ENCODE peak calls at places on chromosomes 2 and 18, in ten cellular contexts. J is heart left ventricle; I is GM23248; K is fibroblast of lung; S is upper lobe of left lung; F is CD4-positive, alpha-beta memory T cell; D is adrenal gland; C is neural progenitor cell; R is esophagus muscularis mucosa; Z is psoas muscle. U is an unnamed sample.

GRCh38 chr2:66301073-66301766 is 133.7 kb upstream of the MEIS1 start:
- DNase-seq in J (peak; percentile 60), I (peak; percentile 33), K (peak; percentile 60), S (no peak), F (no peak), D (no peak), C (no peak), R (no peak), Z (peak; percentile 43), U (no peak)

GRCh38 chr2:219495531-219496122 is 3.1 kb upstream of the GMPPA start:
- DNase-seq in J (peak; percentile 67), I (peak; percentile 79), K (peak; percentile 73), S (peak; percentile 66), F (peak; percentile 38), D (peak; percentile 50), C (peak; percentile 86), R (no peak), Z (peak; percentile 66), U (peak; percentile 54)

GRCh38 chr2:152925540-152926448 is 207.4 kb downstream of the ARL6IP6 start:
- DNase-seq in J (peak; percentile 18), I (peak; percentile 64), K (peak; percentile 6), S (no peak), F (no peak), D (peak; percentile 66), C (peak; percentile 86), R (no peak), Z (peak; percentile 19), U (no peak)

GRCh38 chr18:44729631-44730101 is 49.0 kb downstream of the SETBP1 start:
- DNase-seq in J (no peak), I (peak; percentile 95), K (peak; percentile 64), S (no peak), F (peak; percentile 12), D (no peak), C (no peak), R (no peak), Z (no peak), U (peak; percentile 58)

GRCh38 chr2:106053116-106053515 is 141.0 kb downstream of the UXS1 start:
- DNase-seq in J (no peak), I (peak; percentile 65), K (peak; percentile 25), S (no peak), F (peak; percentile 33), D (no peak), C (no peak), R (no peak), Z (no peak), U (no peak)

GRCh38 chr2:207223051-207223450 is 57.3 kb upstream of the KLF7 start:
- DNase-seq in J (no peak), I (peak; percentile 79), K (peak; percentile 44), S (no peak), F (no peak), D (no peak), C (no peak), R (peak; percentile 39), Z (no peak), U (no peak)

GRCh38 chr2:137770161-137770560 is 194.1 kb upstream of the HNMT start:
- DNase-seq in J (no peak), I (no peak), K (no peak), S (no peak), F (no peak), D (no peak), C (peak; percentile 65), R (no peak), Z (no peak), U (no peak)

GRCh38 chr2:239261796-239262475 is 138.9 kb downstream of the HDAC4 start:
- DNase-seq in J (no peak), I (no peak), K (no peak), S (peak; percentile 74), F (no peak), D (peak; percentile 18), C (no peak), R (no peak), Z (no peak), U (no peak)

GRCh38 chr18:4126939-4127338 is 328.2 kb downstream of the DLGAP1 start:
- DNase-seq in J (no peak), I (no peak), K (no peak), S (no peak), F (no peak), D (no peak), C (no peak), R (no peak), Z (no peak), U (no peak)

GRCh38 chr2:673615-674318 is 3.4 kb downstream of the TMEM18 start:
- DNase-seq in J (no peak), I (peak; percentile 81), K (peak; percentile 16), S (no peak), F (no peak), D (no peak), C (no peak), R (no peak), Z (no peak), U (no peak)

GRCh38 chr2:150474326-150475074 is 13.0 kb downstream of the RND3 start:
- DNase-seq in J (no peak), I (peak; percentile 41), K (peak; percentile 37), S (no peak), F (no peak), D (no peak), C (no peak), R (no peak), Z (no peak), U (no peak)

GRCh38 chr2:160984426-160985077 is 175.7 kb upstream of the TANK start:
- DNase-seq in J (peak; percentile 55), I (peak; percentile 15), K (no peak), S (no peak), F (no peak), D (no peak), C (no peak), R (no peak), Z (no peak), U (no peak)

GRCh38 chr18:39846277-39846676 is 2108.8 kb upstream of the PIK3C3 start:
- DNase-seq in J (peak; percentile 36), I (peak; percentile 12), K (peak; percentile 96), S (no peak), F (no peak), D (no peak), C (no peak), R (no peak), Z (no peak), U (no peak)

GRCh38 chr2:159612255-159612901 is 4.0 kb downstream of the BAZ2B start:
- DNase-seq in J (no peak), I (peak; percentile 22), K (peak; percentile 71), S (no peak), F (no peak), D (no peak), C (peak; percentile 56), R (no peak), Z (no peak), U (no peak)

GRCh38 chr2:218166791-218167190 is at the start of gene CXCR1:
- DNase-seq in J (no peak), I (no peak), K (no peak), S (no peak), F (peak; percentile 57), D (no peak), C (no peak), R (no peak), Z (no peak), U (peak; percentile 23)

GRCh38 chr2:26615336-26616031 is 25.7 kb downstream of the CIB4 start:
- DNase-seq in J (no peak), I (no peak), K (peak; percentile 33), S (peak; percentile 60), F (no peak), D (no peak), C (no peak), R (no peak), Z (no peak), U (no peak)

GRCh38 chr18:2967820-2968219 is 45.1 kb downstream of the LPIN2 start:
- DNase-seq in J (no peak), I (no peak), K (no peak), S (no peak), F (no peak), D (no peak), C (no peak), R (no peak), Z (no peak), U (no peak)
- H3K4me1 ChIP-seq in J (peaks cover 16% of the 10 kb centered on the region), I (peaks cover 7% of the 10 kb centered on the region), K (peaks cover 7% of the 10 kb centered on the region), S (peaks cover 61% of the 10 kb centered on the region), F (peaks cover 100% of the 10 kb centered on the region), D (peaks cover 55% of the 10 kb centered on the region), C (peaks cover 21% of the 10 kb centered on the region), R (peaks cover 48% of the 10 kb centered on the region), Z (peaks cover 3% of the 10 kb centered on the region), U (peaks cover 97% of the 10 kb centered on the region)

GRCh38 chr2:127887452-127888219 is 1.9 kb upstream of the AMMECR1L start:
- DNase-seq in J (no peak), I (peak; percentile 17), K (peak; percentile 71), S (no peak), F (no peak), D (peak; percentile 33), C (no peak), R (no peak), Z (no peak), U (no peak)
- H3K27ac ChIP-seq in J (peak overlapping the region; percentile 88), I (peak overlapping the region; percentile 96), K (peak overlapping the region; percentile 50), S (peak overlapping the region; percentile 94), F (peak overlapping the region; percentile 77), D (peak overlapping the region; percentile 26), C (no peak overlapping the region), R (peak overlapping the region; percentile 91), Z (peak overlapping the region; percentile 87), U (peak overlapping the region; percentile 6)

DNA sequence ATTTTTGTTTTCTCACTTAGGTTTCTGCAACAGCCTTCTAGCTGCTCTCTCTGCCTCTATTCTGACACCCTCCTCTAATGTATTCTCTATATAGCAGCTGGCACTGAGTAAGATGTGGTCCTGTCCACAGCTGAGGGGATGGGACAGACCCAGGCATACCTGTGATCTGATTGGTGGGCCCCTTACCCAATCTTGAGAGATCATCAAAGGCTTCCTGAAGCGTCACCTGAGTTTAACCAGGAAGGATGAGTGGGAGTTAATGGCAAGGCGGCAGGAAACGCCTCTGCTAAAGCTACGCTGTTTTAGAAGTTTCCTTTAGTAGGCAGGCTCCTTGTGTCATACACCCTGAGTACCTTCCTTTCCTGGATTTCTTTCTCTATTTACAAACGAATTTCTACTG is 5.7 kb upstream of the TET3 start:
- DNase-seq in J (no peak), I (no peak), K (no peak), S (no peak), F (peak; percentile 77), D (no peak), C (no peak), R (no peak), Z (no peak), U (peak; percentile 66)
- H3K4me3 ChIP-seq in J (no peak overlapping the region), I (no peak overlapping the region), K (no peak overlapping the region), S (no peak overlapping the region), F (no peak overlapping the region), D (no peak overlapping the region), C (no peak overlapping the region), R (no peak overlapping the region), Z (no peak overlapping the region), U (peak overlapping the region; percentile 20)

GRCh38 chr2:112793449-112793978 is 9.2 kb upstream of the IL1A start:
- DNase-seq in J (no peak), I (peak; percentile 52), K (peak; percentile 46), S (no peak), F (no peak), D (no peak), C (no peak), R (no peak), Z (no peak), U (no peak)
- H3K4me1 ChIP-seq in J (no peaks in the 10 kb centered on the region), I (peaks cover 17% of the 10 kb centered on the region), K (peaks cover 4% of the 10 kb centered on the region), S (peaks cover 7% of the 10 kb centered on the region), F (no peaks in the 10 kb centered on the region), D (peaks cover 15% of the 10 kb centered on the region), C (no peaks in the 10 kb centered on the region), R (peaks cover 6% of the 10 kb centered on the region), Z (no peaks in the 10 kb centered on the region), U (no peaks in the 10 kb centered on the region)

U was measured in CD8-positive, alpha-beta T cell.